ENCODE peak calls at places on chromosomes 5 and 9, in four cellular contexts. V is heart left ventricle, T is RWPE2, J is ascending aorta. X is an unnamed sample.

GRCh38 chr5:26227245-26227644 is 811.1 kb downstream of the CDH9 start:
- DNase-seq in V (no peak), T (no peak), J (no peak), X (no peak)

GRCh38 chr5:80346055-80346454 is 26.3 kb downstream of the SPZ1 start:
- DNase-seq in V (no peak), T (no peak), J (no peak), X (no peak)

GRCh38 chr5:159058928-159059636 is 40.6 kb downstream of the EBF1 start:
- DNase-seq in V (no peak), T (no peak), J (no peak), X (no peak)

GRCh38 chr5:38935437-38935836 is 89.6 kb downstream of the OSMR start:
- DNase-seq in V (no peak), T (no peak), J (no peak), X (no peak)

GRCh38 chr9:88535226-88535931 is 401 bp downstream of the NXNL2 start:
- DNase-seq in V (no peak), T (no peak), J (no peak), X (no peak)

GRCh38 chr9:35490155-35490909 is 421 bp downstream of the RUSC2 start:
- DNase-seq in V (peak; percentile 46), T (no peak), J (no peak), X (no peak)

GRCh38 chr5:6633469-6634326 is 458 bp downstream of the SRD5A1 start:
- DNase-seq in V (peak; percentile 40), T (peak; percentile 68), J (peak; percentile 78), X (peak; percentile 6)

GRCh38 chr5:143606043-143606752 is 202.7 kb upstream of the NR3C1 start:
- DNase-seq in V (no peak), T (no peak), J (no peak), X (no peak)

GRCh38 chr9:22005700-22006605 is 3.2 kb downstream of the CDKN2B start:
- DNase-seq in V (no peak), T (no peak), J (no peak), X (no peak)

GRCh38 chr5:120765189-120765588 is 301.1 kb downstream of the PRR16 start:
- DNase-seq in V (no peak), T (no peak), J (no peak), X (no peak)

GRCh38 chr5:176736271-176736965 is 73.9 kb upstream of the UNC5A start:
- DNase-seq in V (no peak), T (peak; percentile 42), J (peak; percentile 19), X (no peak)

GRCh38 chr5:90571147-90571773 is 12.7 kb downstream of the ADGRV1 start:
- DNase-seq in V (no peak), T (no peak), J (no peak), X (no peak)

GRCh38 chr9:24245988-24246387 is 299.7 kb downstream of the IZUMO3 start:
- DNase-seq in V (no peak), T (no peak), J (no peak), X (peak; percentile 2)
- TF ChIP-seq CTCF in V (no peak), T (peak; percentile 78), J (no peak), X (peak; percentile 31)

DNA sequence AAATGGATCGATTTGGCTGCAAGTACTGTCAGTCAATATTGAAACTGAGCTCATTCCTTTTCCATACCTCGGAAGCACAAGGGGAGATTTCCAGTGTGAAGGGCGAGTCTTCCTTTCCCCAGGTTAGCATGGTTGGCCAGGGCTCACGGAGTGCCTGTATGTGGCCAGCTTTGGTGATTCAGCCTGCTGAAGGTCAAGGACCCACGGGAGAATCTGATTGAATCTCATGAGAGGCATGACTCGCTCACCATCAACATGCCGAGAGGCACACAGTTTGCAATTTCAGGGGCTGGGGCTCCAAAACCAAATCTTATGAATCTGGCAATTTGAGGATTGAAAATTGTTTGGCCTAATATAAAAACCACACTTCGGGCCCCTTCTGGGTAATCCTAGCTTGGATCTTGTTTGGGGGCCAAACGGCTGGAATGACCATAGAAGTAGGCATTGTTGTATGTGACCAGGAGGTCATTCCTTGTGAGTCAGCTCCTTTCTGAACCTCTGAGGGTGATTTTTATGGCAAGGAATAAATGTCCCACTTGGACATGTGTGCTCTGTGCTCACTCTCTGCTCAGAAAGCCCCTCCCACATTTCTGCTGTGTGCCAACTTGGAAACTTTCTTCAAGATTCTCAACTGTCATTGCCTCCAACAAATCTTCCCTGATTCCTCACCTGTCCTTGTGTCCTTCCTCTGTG is 69.8 kb downstream of the DOCK2 start:
- DNase-seq in V (no peak), T (no peak), J (no peak), X (peak; percentile 50)
- H3K36me3 ChIP-seq in V (no peaks in the 10 kb centered on the region), T (no peaks in the 10 kb centered on the region), J (no peaks in the 10 kb centered on the region), X (no peaks in the 10 kb centered on the region)

GRCh38 chr9:121369595-121370265 is at the start of gene STOM:
- DNase-seq in V (peak; percentile 95), T (peak; percentile 73), J (peak; percentile 95), X (peak; percentile 64)

GRCh38 chr9:121371495-121371911 is 1.5 kb upstream of the STOM start:
- DNase-seq in V (no peak), T (no peak), J (no peak), X (no peak)

GRCh38 chr9:121372239-121372562 is 2.2 kb upstream of the STOM start:
- DNase-seq in V (no peak), T (no peak), J (no peak), X (no peak)

GRCh38 chr9:121363586-121363961 is 6.5 kb downstream of the STOM start:
- DNase-seq in V (no peak), T (no peak), J (no peak), X (no peak)

GRCh38 chr9:121367651-121368510 is 2.2 kb downstream of the STOM start:
- DNase-seq in V (no peak), T (no peak), J (no peak), X (no peak)
- H3K4me3 ChIP-seq in V (peak overlapping the region; percentile 88), T (peak overlapping the region; percentile 11), J (peak overlapping the region; percentile 69), X (no peak overlapping the region)

GRCh38 chr9:131420913-131421312 is 27.0 kb downstream of the PRRC2B start:
- DNase-seq in V (no peak), T (no peak), J (no peak), X (no peak)
- TF ChIP-seq CTCF in V (no peak), T (peak; percentile 10), J (peak; percentile 7), X (peak; percentile 36)

GRCh38 chr5:150538007-150538917 is 30.3 kb downstream of the NDST1 start:
- DNase-seq in V (peak; percentile 72), T (no peak), J (no peak), X (peak; percentile 44)
- H3K36me3 ChIP-seq in V (peaks cover 99% of the 10 kb centered on the region), T (peaks cover 86% of the 10 kb centered on the region), J (peaks cover 86% of the 10 kb centered on the region), X (peaks cover 72% of the 10 kb centered on the region)

GRCh38 chr5:139277171-139277570 is 16.4 kb upstream of the MATR3 start:
- DNase-seq in V (no peak), T (no peak), J (no peak), X (no peak)
- H3K4me3 ChIP-seq in V (no peak overlapping the region), T (no peak overlapping the region), J (no peak overlapping the region), X (no peak overlapping the region)

DNA sequence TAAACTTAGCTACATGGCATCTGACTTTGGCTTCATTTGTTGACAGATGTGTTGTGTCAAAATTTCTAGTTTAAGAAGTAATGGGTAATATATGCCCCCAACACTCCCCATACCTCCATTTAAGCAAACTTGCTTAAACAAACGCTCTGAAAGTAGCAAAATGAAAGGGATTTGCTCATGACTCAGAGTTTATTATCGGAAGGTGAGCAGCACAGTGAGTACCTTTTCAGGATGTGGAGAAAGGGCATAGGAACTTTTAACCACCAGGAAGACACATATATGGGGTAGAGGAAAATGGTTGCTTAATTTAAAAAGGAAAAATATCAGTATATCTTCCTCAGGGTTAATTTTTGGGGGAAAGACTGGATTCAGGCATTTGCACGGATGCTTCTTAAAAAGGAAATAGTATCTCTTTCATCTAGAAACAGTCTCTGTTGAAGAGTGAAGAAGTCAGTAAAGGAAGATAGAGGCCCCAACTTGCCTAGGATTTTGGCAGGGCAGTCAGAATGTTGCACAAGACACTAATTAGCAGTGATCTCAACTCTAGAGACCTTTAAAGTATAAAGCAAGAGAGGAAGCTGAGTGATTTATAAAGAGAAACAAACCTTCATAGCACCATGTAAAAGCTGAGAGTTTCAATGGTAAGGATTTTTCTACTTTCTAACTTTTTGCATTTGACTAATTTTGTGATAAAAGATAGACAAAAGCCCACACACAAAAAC is 155.1 kb downstream of the TRIO start:
- DNase-seq in V (no peak), T (no peak), J (no peak), X (no peak)
- TF ChIP-seq CTCF in V (no peak), T (no peak), J (no peak), X (no peak)

GRCh38 chr5:65803699-65804426 is 81.9 kb downstream of the NLN start:
- DNase-seq in V (no peak), T (no peak), J (no peak), X (no peak)

GRCh38 chr5:65802820-65803219 is 80.8 kb downstream of the NLN start:
- DNase-seq in V (no peak), T (no peak), J (no peak), X (no peak)

GRCh38 chr5:65808261-65808741 is 86.3 kb downstream of the NLN start:
- DNase-seq in V (no peak), T (no peak), J (no peak), X (no peak)

GRCh38 chr5:65802080-65802479 is 80.1 kb downstream of the NLN start:
- DNase-seq in V (no peak), T (no peak), J (no peak), X (no peak)

GRCh38 chr5:65805082-65805481 is 83.1 kb downstream of the NLN start:
- DNase-seq in V (no peak), T (no peak), J (no peak), X (no peak)
- H3K36me3 ChIP-seq in V (no peaks in the 10 kb centered on the region), T (peaks cover 13% of the 10 kb centered on the region), J (no peaks in the 10 kb centered on the region), X (no peaks in the 10 kb centered on the region)

GRCh38 chr9:92729735-92730155 is 34.9 kb downstream of the BICD2 start:
- DNase-seq in V (no peak), T (no peak), J (no peak), X (no peak)

GRCh38 chr9:92728831-92729734 is 35.5 kb downstream of the BICD2 start:
- DNase-seq in V (peak; percentile 43), T (no peak), J (peak; percentile 51), X (no peak)

GRCh38 chr9:92726348-92726747 is 38.3 kb downstream of the BICD2 start:
- DNase-seq in V (no peak), T (no peak), J (peak; percentile 28), X (no peak)

GRCh38 chr9:92726971-92727715 is 37.5 kb downstream of the BICD2 start:
- DNase-seq in V (peak; percentile 65), T (no peak), J (peak; percentile 40), X (peak; percentile 53)

GRCh38 chr9:92727716-92728700 is 36.6 kb downstream of the BICD2 start:
- DNase-seq in V (no peak), T (no peak), J (no peak), X (no peak)
- H3K4me3 ChIP-seq in V (no peak overlapping the region), T (no peak overlapping the region), J (no peak overlapping the region), X (no peak overlapping the region)

GRCh38 chr9:123871781-123872180 is 58.1 kb downstream of the DENND1A start:
- DNase-seq in V (no peak), T (no peak), J (no peak), X (no peak)
- TF ChIP-seq CTCF in V (no peak), T (no peak), J (no peak), X (no peak)

X was measured in brain microvascular endothelial cell.